ENCODE peak calls at places on chromosomes 5 and 9, in nine cellular contexts. One of them, this sample, is unnamed.

GRCh38 chr9:74366111-74366510 is 131.0 kb upstream of the RORB start:
- DNase-seq in colonic mucosa: no peak
- DNase-seq in endothelial cell of umbilical vein: no peak
- DNase-seq in IMR-90: no peak
- DNase-seq in fibroblast of lung: peak
- DNase-seq in PC-3: no peak
- DNase-seq in HCT116: no peak
- DNase-seq in kidney: no peak
- DNase-seq in mammary epithelial cell: no peak
- DNase-seq in this sample: no peak

GRCh38 chr5:168708301-168708695 is 129.1 kb upstream of the PANK3 start:
- DNase-seq in colonic mucosa: no peak
- DNase-seq in endothelial cell of umbilical vein: no peak
- DNase-seq in IMR-90: no peak
- DNase-seq in fibroblast of lung: no peak
- DNase-seq in PC-3: no peak
- DNase-seq in HCT116: no peak
- DNase-seq in kidney: no peak
- DNase-seq in mammary epithelial cell: no peak
- DNase-seq in this sample: no peak

GRCh38 chr5:95741458-95741857 is 10.3 kb downstream of the RHOBTB3 start:
- DNase-seq in colonic mucosa: no peak
- DNase-seq in endothelial cell of umbilical vein: no peak
- DNase-seq in IMR-90: no peak
- DNase-seq in fibroblast of lung: no peak
- DNase-seq in PC-3: no peak
- DNase-seq in HCT116: no peak
- DNase-seq in kidney: no peak
- DNase-seq in mammary epithelial cell: no peak
- DNase-seq in this sample: no peak

GRCh38 chr5:18202147-18202546 is 567.9 kb downstream of the TAF11L14 start:
- DNase-seq in colonic mucosa: no peak
- DNase-seq in endothelial cell of umbilical vein: no peak
- DNase-seq in IMR-90: no peak
- DNase-seq in fibroblast of lung: no peak
- DNase-seq in PC-3: no peak
- DNase-seq in HCT116: no peak
- DNase-seq in kidney: no peak
- DNase-seq in mammary epithelial cell: peak
- DNase-seq in this sample: peak

GRCh38 chr5:32709789-32710334 is 1.3 kb upstream of the NPR3 start:
- DNase-seq in colonic mucosa: peak
- DNase-seq in endothelial cell of umbilical vein: peak
- DNase-seq in IMR-90: peak
- DNase-seq in fibroblast of lung: peak
- DNase-seq in PC-3: peak
- DNase-seq in HCT116: peak
- DNase-seq in kidney: peak
- DNase-seq in mammary epithelial cell: peak
- DNase-seq in this sample: peak

GRCh38 chr9:71355884-71356283 is 234.5 kb upstream of the TRPM3 start:
- DNase-seq in colonic mucosa: no peak
- DNase-seq in endothelial cell of umbilical vein: no peak
- DNase-seq in IMR-90: no peak
- DNase-seq in fibroblast of lung: no peak
- DNase-seq in PC-3: no peak
- DNase-seq in HCT116: peak
- DNase-seq in kidney: no peak
- DNase-seq in mammary epithelial cell: no peak
- DNase-seq in this sample: no peak

GRCh38 chr9:130328349-130328801 is 62.8 kb downstream of the HMCN2 start:
- DNase-seq in colonic mucosa: peak
- DNase-seq in endothelial cell of umbilical vein: no peak
- DNase-seq in IMR-90: peak
- DNase-seq in fibroblast of lung: peak
- DNase-seq in PC-3: no peak
- DNase-seq in HCT116: no peak
- DNase-seq in kidney: peak
- DNase-seq in mammary epithelial cell: no peak
- DNase-seq in this sample: peak

GRCh38 chr5:1743061-1743768 is 56.4 kb downstream of the MRPL36 start:
- DNase-seq in colonic mucosa: peak
- DNase-seq in endothelial cell of umbilical vein: no peak
- DNase-seq in IMR-90: no peak
- DNase-seq in fibroblast of lung: no peak
- DNase-seq in PC-3: no peak
- DNase-seq in HCT116: no peak
- DNase-seq in kidney: peak
- DNase-seq in mammary epithelial cell: no peak
- DNase-seq in this sample: no peak

GRCh38 chr5:139457241-139457640 is 5.3 kb downstream of the ECSCR start:
- DNase-seq in colonic mucosa: no peak
- DNase-seq in endothelial cell of umbilical vein: no peak
- DNase-seq in IMR-90: no peak
- DNase-seq in fibroblast of lung: no peak
- DNase-seq in PC-3: no peak
- DNase-seq in HCT116: no peak
- DNase-seq in kidney: no peak
- DNase-seq in mammary epithelial cell: no peak
- DNase-seq in this sample: no peak

GRCh38 chr5:773517-774264 is 10.8 kb downstream of the ZDHHC11B start:
- DNase-seq in colonic mucosa: no peak
- DNase-seq in endothelial cell of umbilical vein: no peak
- DNase-seq in IMR-90: no peak
- DNase-seq in fibroblast of lung: no peak
- DNase-seq in PC-3: no peak
- DNase-seq in HCT116: no peak
- DNase-seq in kidney: peak
- DNase-seq in mammary epithelial cell: no peak
- DNase-seq in this sample: no peak

GRCh38 chr9:98010450-98010849 is 27.3 kb downstream of the ANP32B start:
- DNase-seq in colonic mucosa: peak
- DNase-seq in endothelial cell of umbilical vein: peak
- DNase-seq in IMR-90: peak
- DNase-seq in fibroblast of lung: peak
- DNase-seq in PC-3: peak
- DNase-seq in HCT116: no peak
- DNase-seq in kidney: no peak
- DNase-seq in mammary epithelial cell: peak
- DNase-seq in this sample: no peak

GRCh38 chr5:88236866-88237642 is 31.6 kb downstream of the TMEM161B start:
- DNase-seq in colonic mucosa: no peak
- DNase-seq in endothelial cell of umbilical vein: no peak
- DNase-seq in IMR-90: peak
- DNase-seq in fibroblast of lung: peak
- DNase-seq in PC-3: peak
- DNase-seq in HCT116: no peak
- DNase-seq in kidney: no peak
- DNase-seq in mammary epithelial cell: peak
- DNase-seq in this sample: no peak

GRCh38 chr5:179416114-179416730 is 71.0 kb upstream of the ADAMTS2 start:
- DNase-seq in colonic mucosa: peak
- DNase-seq in endothelial cell of umbilical vein: no peak
- DNase-seq in IMR-90: no peak
- DNase-seq in fibroblast of lung: no peak
- DNase-seq in PC-3: no peak
- DNase-seq in HCT116: no peak
- DNase-seq in kidney: no peak
- DNase-seq in mammary epithelial cell: no peak
- DNase-seq in this sample: no peak

GRCh38 chr5:143833179-143833578 is 21.2 kb downstream of the HMHB1 start:
- DNase-seq in colonic mucosa: no peak
- DNase-seq in endothelial cell of umbilical vein: no peak
- DNase-seq in IMR-90: no peak
- DNase-seq in fibroblast of lung: no peak
- DNase-seq in PC-3: no peak
- DNase-seq in HCT116: no peak
- DNase-seq in kidney: no peak
- DNase-seq in mammary epithelial cell: no peak
- DNase-seq in this sample: no peak

GRCh38 chr5:173451031-173451430 is 122.8 kb upstream of the STC2 start:
- DNase-seq in colonic mucosa: no peak
- DNase-seq in endothelial cell of umbilical vein: no peak
- DNase-seq in IMR-90: peak
- DNase-seq in fibroblast of lung: no peak
- DNase-seq in PC-3: peak
- DNase-seq in HCT116: peak
- DNase-seq in kidney: no peak
- DNase-seq in mammary epithelial cell: no peak
- DNase-seq in this sample: no peak

GRCh38 chr9:34587271-34587670 is 2.3 kb downstream of the CNTFR start:
- DNase-seq in colonic mucosa: no peak
- DNase-seq in endothelial cell of umbilical vein: no peak
- DNase-seq in IMR-90: no peak
- DNase-seq in fibroblast of lung: no peak
- DNase-seq in PC-3: no peak
- DNase-seq in HCT116: no peak
- DNase-seq in kidney: no peak
- DNase-seq in mammary epithelial cell: no peak
- DNase-seq in this sample: no peak

GRCh38 chr5:75048457-75048953 is 3.9 kb downstream of the GCNT4 start:
- DNase-seq in colonic mucosa: no peak
- DNase-seq in endothelial cell of umbilical vein: no peak
- DNase-seq in IMR-90: peak
- DNase-seq in fibroblast of lung: peak
- DNase-seq in PC-3: no peak
- DNase-seq in HCT116: no peak
- DNase-seq in kidney: no peak
- DNase-seq in mammary epithelial cell: no peak
- DNase-seq in this sample: peak

GRCh38 chr5:73393606-73394489 is 54.7 kb downstream of the FOXD1 start:
- DNase-seq in colonic mucosa: no peak
- DNase-seq in endothelial cell of umbilical vein: no peak
- DNase-seq in IMR-90: no peak
- DNase-seq in fibroblast of lung: no peak
- DNase-seq in PC-3: peak
- DNase-seq in HCT116: no peak
- DNase-seq in kidney: no peak
- DNase-seq in mammary epithelial cell: no peak
- DNase-seq in this sample: no peak

DNA sequence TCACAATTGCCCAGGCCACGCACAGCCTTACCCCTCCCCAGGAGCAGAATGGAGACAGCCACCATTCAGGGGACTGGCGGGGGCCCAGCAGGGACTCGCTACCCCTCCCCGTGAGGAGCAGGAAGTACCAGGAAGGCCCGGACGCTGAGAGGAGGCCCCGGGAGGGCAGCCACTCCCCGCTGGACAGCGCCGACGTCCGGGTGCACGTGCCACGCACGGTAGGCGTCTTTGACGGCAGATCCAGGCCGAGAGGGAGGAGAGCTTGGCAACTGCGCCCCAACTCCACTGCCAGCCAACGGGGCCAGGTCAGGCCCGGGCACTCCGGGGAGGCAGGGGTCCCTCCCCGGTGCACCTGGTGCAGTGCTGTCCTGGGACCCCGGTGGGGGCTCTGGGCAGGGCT is 14.0 kb downstream of the DNLZ start:
- DNase-seq in colonic mucosa: no peak
- DNase-seq in endothelial cell of umbilical vein: no peak
- DNase-seq in IMR-90: no peak
- DNase-seq in fibroblast of lung: no peak
- DNase-seq in PC-3: no peak
- DNase-seq in HCT116: no peak
- DNase-seq in kidney: no peak
- DNase-seq in mammary epithelial cell: no peak
- DNase-seq in this sample: no peak
- H3K9ac ChIP-seq in colonic mucosa: no peak
- H3K9ac ChIP-seq in endothelial cell of umbilical vein: no peak
- H3K9ac ChIP-seq in IMR-90: no peak
- H3K9ac ChIP-seq in fibroblast of lung: no peak
- H3K9ac ChIP-seq in PC-3: no peak
- H3K9ac ChIP-seq in HCT116: no peak
- H3K9ac ChIP-seq in kidney: no peak
- H3K9ac ChIP-seq in mammary epithelial cell: no peak
- H3K9ac ChIP-seq in this sample: no peak

GRCh38 chr5:31131381-31131811 is 62.1 kb upstream of the CDH6 start:
- DNase-seq in colonic mucosa: no peak
- DNase-seq in endothelial cell of umbilical vein: no peak
- DNase-seq in IMR-90: peak
- DNase-seq in fibroblast of lung: peak
- DNase-seq in PC-3: peak
- DNase-seq in HCT116: no peak
- DNase-seq in kidney: no peak
- DNase-seq in mammary epithelial cell: no peak
- DNase-seq in this sample: no peak
- H3K4me3 ChIP-seq in colonic mucosa: no peak
- H3K4me3 ChIP-seq in endothelial cell of umbilical vein: no peak
- H3K4me3 ChIP-seq in IMR-90: no peak
- H3K4me3 ChIP-seq in fibroblast of lung: no peak
- H3K4me3 ChIP-seq in PC-3: no peak
- H3K4me3 ChIP-seq in HCT116: no peak
- H3K4me3 ChIP-seq in kidney: no peak
- H3K4me3 ChIP-seq in mammary epithelial cell: no peak
- H3K4me3 ChIP-seq in this sample: no peak

GRCh38 chr5:142152383-142152730 is 43.8 kb downstream of the NDFIP1 start:
- DNase-seq in colonic mucosa: no peak
- DNase-seq in endothelial cell of umbilical vein: no peak
- DNase-seq in IMR-90: peak
- DNase-seq in fibroblast of lung: peak
- DNase-seq in PC-3: peak
- DNase-seq in HCT116: peak
- DNase-seq in kidney: no peak
- DNase-seq in mammary epithelial cell: no peak
- DNase-seq in this sample: no peak
- H3K9ac ChIP-seq in colonic mucosa: no peak
- H3K9ac ChIP-seq in endothelial cell of umbilical vein: no peak
- H3K9ac ChIP-seq in IMR-90: no peak
- H3K9ac ChIP-seq in fibroblast of lung: no peak
- H3K9ac ChIP-seq in PC-3: peak
- H3K9ac ChIP-seq in HCT116: no peak
- H3K9ac ChIP-seq in kidney: no peak
- H3K9ac ChIP-seq in mammary epithelial cell: no peak
- H3K9ac ChIP-seq in this sample: no peak

GRCh38 chr9:136664799-136665082 is 2.0 kb downstream of the EGFL7 start:
- DNase-seq in colonic mucosa: no peak
- DNase-seq in endothelial cell of umbilical vein: no peak
- DNase-seq in IMR-90: no peak
- DNase-seq in fibroblast of lung: no peak
- DNase-seq in PC-3: no peak
- DNase-seq in HCT116: no peak
- DNase-seq in kidney: no peak
- DNase-seq in mammary epithelial cell: no peak
- DNase-seq in this sample: no peak

GRCh38 chr9:136666364-136667216 is 3.9 kb downstream of the EGFL7 start:
- DNase-seq in colonic mucosa: no peak
- DNase-seq in endothelial cell of umbilical vein: peak
- DNase-seq in IMR-90: no peak
- DNase-seq in fibroblast of lung: no peak
- DNase-seq in PC-3: no peak
- DNase-seq in HCT116: no peak
- DNase-seq in kidney: no peak
- DNase-seq in mammary epithelial cell: no peak
- DNase-seq in this sample: peak

GRCh38 chr9:136664000-136664798 is 1.5 kb downstream of the EGFL7 start:
- DNase-seq in colonic mucosa: no peak
- DNase-seq in endothelial cell of umbilical vein: no peak
- DNase-seq in IMR-90: no peak
- DNase-seq in fibroblast of lung: no peak
- DNase-seq in PC-3: no peak
- DNase-seq in HCT116: no peak
- DNase-seq in kidney: no peak
- DNase-seq in mammary epithelial cell: no peak
- DNase-seq in this sample: no peak

GRCh38 chr9:136665704-136666363 is 3.1 kb downstream of the EGFL7 start:
- DNase-seq in colonic mucosa: no peak
- DNase-seq in endothelial cell of umbilical vein: no peak
- DNase-seq in IMR-90: no peak
- DNase-seq in fibroblast of lung: no peak
- DNase-seq in PC-3: no peak
- DNase-seq in HCT116: no peak
- DNase-seq in kidney: no peak
- DNase-seq in mammary epithelial cell: no peak
- DNase-seq in this sample: peak

GRCh38 chr9:136665111-136665703 is 2.5 kb downstream of the EGFL7 start:
- DNase-seq in colonic mucosa: no peak
- DNase-seq in endothelial cell of umbilical vein: peak
- DNase-seq in IMR-90: no peak
- DNase-seq in fibroblast of lung: peak
- DNase-seq in PC-3: no peak
- DNase-seq in HCT116: no peak
- DNase-seq in kidney: no peak
- DNase-seq in mammary epithelial cell: no peak
- DNase-seq in this sample: peak
- H3K4me3 ChIP-seq in colonic mucosa: peak
- H3K4me3 ChIP-seq in endothelial cell of umbilical vein: peak
- H3K4me3 ChIP-seq in IMR-90: peak
- H3K4me3 ChIP-seq in fibroblast of lung: no peak
- H3K4me3 ChIP-seq in PC-3: no peak
- H3K4me3 ChIP-seq in HCT116: peak
- H3K4me3 ChIP-seq in kidney: peak
- H3K4me3 ChIP-seq in mammary epithelial cell: no peak
- H3K4me3 ChIP-seq in this sample: no peak

This sample was measured in adipocyte.